ENCODE peak calls at places on chromosomes 5 and 9, in ten cellular contexts. P, R, W, Y, J, E, X, D, T and B are unnamed samples.

GRCh38 chr5:35436441-35437057 is 181.1 kb upstream of the SPEF2 start:
- DNase-seq in P (peak), R (peak), W (peak), Y (no peak), J (no peak), E (peak), X (peak), D (peak), T (no peak), B (peak)

GRCh38 chr5:156486394-156487238 is 159.7 kb downstream of the SGCD start:
- DNase-seq in P (no peak), R (no peak), W (no peak), Y (no peak), J (no peak), E (no peak), X (no peak), D (no peak), T (no peak), B (no peak)

GRCh38 chr5:114544561-114544960 is 182.7 kb downstream of the KCNN2 start:
- DNase-seq in P (no peak), R (no peak), W (no peak), Y (no peak), J (no peak), E (no peak), X (no peak), D (no peak), T (no peak), B (no peak)

GRCh38 chr5:134554319-134555222 is 29.1 kb downstream of the JADE2 start:
- DNase-seq in P (peak), R (no peak), W (peak), Y (no peak), J (peak), E (peak), X (no peak), D (no peak), T (peak), B (peak)

GRCh38 chr5:79236970-79237734 is 1.2 kb downstream of the JMY start:
- DNase-seq in P (peak), R (peak), W (peak), Y (no peak), J (no peak), E (peak), X (no peak), D (peak), T (peak), B (peak)

GRCh38 chr9:75200892-75201470 is 112.7 kb downstream of the OSTF1 start:
- DNase-seq in P (peak), R (peak), W (peak), Y (no peak), J (peak), E (peak), X (peak), D (peak), T (no peak), B (peak)

GRCh38 chr5:133149333-133149732 is 97.5 kb downstream of the HSPA4 start:
- DNase-seq in P (no peak), R (no peak), W (no peak), Y (no peak), J (no peak), E (no peak), X (no peak), D (no peak), T (no peak), B (no peak)

GRCh38 chr5:177357459-177358332 is at the start of gene RGS14:
- DNase-seq in P (peak), R (no peak), W (no peak), Y (no peak), J (peak), E (peak), X (no peak), D (no peak), T (peak), B (peak)

GRCh38 chr5:108615216-108615615 is 132.5 kb upstream of the FER start:
- DNase-seq in P (peak), R (no peak), W (peak), Y (no peak), J (no peak), E (no peak), X (no peak), D (no peak), T (no peak), B (no peak)

GRCh38 chr5:59116231-59116900 is 533.5 kb downstream of the RAB3C start:
- DNase-seq in P (peak), R (peak), W (no peak), Y (no peak), J (no peak), E (no peak), X (no peak), D (no peak), T (no peak), B (no peak)

GRCh38 chr5:159873680-159874079 is 42.6 kb upstream of the ADRA1B start:
- DNase-seq in P (no peak), R (no peak), W (no peak), Y (no peak), J (no peak), E (no peak), X (no peak), D (no peak), T (no peak), B (peak)

GRCh38 chr5:142435410-142436115 is 110.7 kb upstream of the SPRY4 start:
- DNase-seq in P (no peak), R (no peak), W (no peak), Y (no peak), J (no peak), E (no peak), X (no peak), D (no peak), T (no peak), B (no peak)

GRCh38 chr9:113807173-113808061 is 68.7 kb upstream of the ZNF618 start:
- DNase-seq in P (peak), R (peak), W (peak), Y (no peak), J (peak), E (peak), X (no peak), D (peak), T (peak), B (peak)

GRCh38 chr9:136722093-136722968 is 10.0 kb downstream of the DIPK1B start:
- DNase-seq in P (no peak), R (no peak), W (no peak), Y (no peak), J (no peak), E (no peak), X (no peak), D (no peak), T (no peak), B (no peak)

GRCh38 chr5:108259306-108259705 is 122.6 kb downstream of the FBXL17 start:
- DNase-seq in P (peak), R (no peak), W (peak), Y (no peak), J (no peak), E (peak), X (no peak), D (no peak), T (no peak), B (peak)

GRCh38 chr9:24051587-24051986 is 225.5 kb upstream of the ELAVL2 start:
- DNase-seq in P (no peak), R (no peak), W (no peak), Y (no peak), J (no peak), E (no peak), X (no peak), D (no peak), T (no peak), B (no peak)

GRCh38 chr5:180439911-180440769 is 54.0 kb upstream of the CNOT6 start:
- DNase-seq in P (no peak), R (no peak), W (no peak), Y (no peak), J (no peak), E (no peak), X (no peak), D (no peak), T (no peak), B (no peak)